ENCODE peak calls at places on chromosomes 11 and 22, in seven cellular contexts. V is K562, L is SK-N-SH, F is H1, K is HepG2, W is HCT116, C is GM12878. H is an unnamed sample.
A peak's percentile ranks its signal among the peaks of the same experiment; 100 is the strongest.

GRCh38 chr22:19890502-19891349 is 36.1 kb upstream of the GNB1L start:
- DNase-seq in K (no peak), C (no peak), L (peak; percentile 60), W (no peak), V (no peak), F (no peak), H (no peak)

GRCh38 chr22:33555814-33556522 is 364.3 kb downstream of the LARGE1 start:
- DNase-seq in C (no peak), V (no peak), L (no peak), K (no peak), W (no peak), F (no peak), H (no peak)

GRCh38 chr11:45655347-45655756 is 10.1 kb downstream of the CHST1 start:
- DNase-seq in K (peak; percentile 44), W (peak; percentile 53), C (no peak), V (peak; percentile 84), F (peak; percentile 75), L (peak; percentile 93), H (peak; percentile 75)

GRCh38 chr11:99260696-99261095 is 239.9 kb downstream of the CNTN5 start:
- DNase-seq in W (no peak), F (no peak), K (no peak), C (no peak), L (no peak), V (no peak), H (no peak)

GRCh38 chr22:49763696-49764095 is 64.0 kb downstream of the BRD1 start:
- DNase-seq in L (peak; percentile 25), W (no peak), C (no peak), F (no peak), K (no peak), V (no peak), H (no peak)

GRCh38 chr11:94134651-94135512 is 6.2 kb downstream of the PANX1 start:
- DNase-seq in F (no peak), L (no peak), W (no peak), C (no peak), K (no peak), V (no peak), H (no peak)

GRCh38 chr11:120108154-120108784 is 29.6 kb downstream of the TRIM29 start:
- DNase-seq in F (peak; percentile 46), K (peak; percentile 14), C (no peak), V (peak; percentile 91), L (peak; percentile 95), W (no peak), H (peak; percentile 73)

GRCh38 chr22:49238181-49239141 is 589.2 kb downstream of the BRD1 start:
- DNase-seq in V (no peak), C (no peak), L (no peak), K (no peak), W (no peak), F (no peak), H (no peak)

GRCh38 chr22:41028841-41029240 is 63.6 kb upstream of the EP300 start:
- DNase-seq in C (no peak), F (no peak), W (no peak), K (peak; percentile 64), L (no peak), V (no peak), H (no peak)

GRCh38 chr11:128628686-128629085 is 41.3 kb upstream of the ETS1 start:
- DNase-seq in V (no peak), W (no peak), C (no peak), K (no peak), L (no peak), F (no peak), H (no peak)

GRCh38 chr11:73705053-73705452 is 55.8 kb downstream of the RAB6A start:
- DNase-seq in V (no peak), L (no peak), W (no peak), K (no peak), C (no peak), F (no peak), H (no peak)

GRCh38 chr11:121163658-121164308 is 62.7 kb downstream of the TECTA start:
- DNase-seq in F (no peak), W (peak; percentile 0), C (peak; percentile 4), L (no peak), V (no peak), K (no peak), H (no peak)

GRCh38 chr11:128886401-128887119 is 4.6 kb upstream of the KCNJ5 start:
- DNase-seq in W (no peak), C (no peak), K (no peak), V (no peak), L (peak; percentile 62), F (no peak), H (peak; percentile 65)

GRCh38 chr11:102414559-102414958 is 38.0 kb downstream of the TMEM123 start:
- DNase-seq in K (no peak), W (no peak), V (no peak), F (no peak), L (no peak), C (no peak), H (no peak)

GRCh38 chr11:122232985-122233384 is 117.0 kb upstream of the BLID start:
- DNase-seq in F (no peak), K (no peak), W (no peak), C (no peak), V (no peak), L (no peak), H (no peak)

GRCh38 chr11:134599180-134599810 is 187.3 kb upstream of the B3GAT1 start:
- DNase-seq in W (no peak), F (no peak), L (no peak), V (peak; percentile 21), K (no peak), C (no peak), H (no peak)

GRCh38 chr11:47330002-47330911 is 22.2 kb downstream of the MYBPC3 start:
- DNase-seq in K (no peak), C (no peak), V (no peak), F (no peak), L (peak; percentile 33), W (no peak), H (no peak)

GRCh38 chr11:130121430-130121978 is 38.1 kb upstream of the ST14 start:
- DNase-seq in F (no peak), V (no peak), K (no peak), L (no peak), C (no peak), W (peak; percentile 29), H (no peak)

GRCh38 chr22:43833286-43834240 is 21.5 kb upstream of the EFCAB6 start:
- DNase-seq in L (no peak), K (no peak), V (no peak), W (no peak), F (no peak), C (no peak), H (no peak)

GRCh38 chr11:33687733-33688479 is 12.7 kb downstream of the C11orf91 start:
- DNase-seq in V (peak; percentile 40), W (peak; percentile 60), F (no peak), C (peak; percentile 33), K (peak; percentile 60), L (peak; percentile 71), H (peak; percentile 57)

GRCh38 chr11:46696212-46696558 is 4.2 kb downstream of the ARHGAP1 start:
- DNase-seq in K (no peak), V (no peak), C (no peak), W (no peak), F (no peak), L (no peak), H (no peak)

GRCh38 chr11:15828241-15828903 is 528.0 kb downstream of the SOX6 start:
- DNase-seq in V (no peak), L (no peak), C (no peak), F (no peak), K (no peak), W (no peak), H (no peak)

GRCh38 chr22:40712311-40712710 is 33.0 kb downstream of the MCHR1 start:
- DNase-seq in W (no peak), V (no peak), K (no peak), L (no peak), C (no peak), F (no peak), H (no peak)

GRCh38 chr11:104665631-104666030 is 232.6 kb downstream of the CASP12 start:
- DNase-seq in F (no peak), K (no peak), L (no peak), C (no peak), V (no peak), W (no peak), H (no peak)

DNA sequence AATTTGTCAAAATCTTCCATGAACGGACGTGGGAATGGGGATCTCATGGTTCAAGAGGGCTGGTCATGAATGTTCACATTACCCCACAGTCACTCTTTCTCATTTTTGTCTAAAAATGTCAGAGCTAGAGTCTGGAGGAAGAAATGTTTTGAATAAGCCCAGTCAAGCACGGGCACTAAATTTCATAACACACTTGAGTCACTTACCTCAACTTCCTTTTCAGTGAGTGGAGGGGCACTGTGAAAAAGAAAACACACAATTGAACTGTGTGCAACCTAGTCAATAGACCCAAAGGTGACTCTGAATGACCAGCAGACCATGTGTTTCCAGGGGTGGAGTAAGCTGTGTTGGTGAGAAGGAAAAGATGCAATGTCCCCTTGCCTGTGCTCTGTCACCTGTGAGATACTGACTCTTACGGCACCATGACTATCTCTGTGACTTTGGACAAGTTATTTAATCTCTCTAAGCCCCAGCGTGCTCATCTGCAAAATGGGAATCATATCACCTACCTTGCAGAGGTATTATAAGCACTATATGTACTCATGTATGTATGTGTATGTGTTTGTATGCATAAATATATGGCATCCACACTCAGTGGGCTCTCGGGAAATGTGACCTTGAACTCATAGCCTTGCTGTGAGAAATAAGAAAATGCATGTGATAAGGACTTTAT is 38.2 kb upstream of the LYVE1 start:
- DNase-seq in K (no peak), C (peak; percentile 16), W (no peak), V (no peak), L (no peak), F (no peak), H (no peak)
- TF ChIP-seq JUND in K (no peak), C (no peak), W (no peak), V (no peak), L (no peak), F (no peak), H (no peak)

DNA sequence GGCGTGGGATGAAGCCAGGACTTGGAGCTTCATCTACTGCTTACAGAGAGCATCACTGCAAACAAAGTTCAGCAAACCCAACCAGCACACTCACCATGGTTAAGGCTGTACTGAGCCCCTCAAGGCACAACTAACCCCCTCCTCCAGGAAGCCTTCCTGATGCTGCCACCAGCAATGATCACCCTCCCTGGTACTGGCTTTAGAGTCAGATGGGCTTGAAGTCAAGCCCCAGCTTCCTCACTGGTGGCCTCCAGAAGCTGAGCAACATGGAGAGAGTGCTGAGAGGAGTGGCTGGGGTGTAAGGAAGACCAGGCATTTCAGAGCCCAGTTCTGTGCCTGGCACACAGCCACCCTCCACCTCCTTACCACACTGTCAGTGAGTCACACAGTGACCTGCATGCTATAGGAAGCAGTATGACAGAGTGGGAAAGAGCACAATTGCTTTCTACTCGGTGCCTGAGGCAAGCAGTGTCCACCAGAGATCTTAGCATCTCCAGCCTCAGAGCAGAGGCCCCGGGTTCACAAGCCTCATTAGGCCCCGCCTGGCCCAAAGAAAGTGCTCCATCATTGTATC is 24.7 kb upstream of the BAIAP2L2 start:
- DNase-seq in L (no peak), W (peak; percentile 53), K (no peak), F (no peak), V (no peak), C (no peak), H (no peak)
- TF ChIP-seq JUND in L (no peak), W (no peak), K (no peak), F (no peak), V (no peak), C (no peak), H (no peak)

GRCh38 chr11:35305670-35306382 is 113.5 kb downstream of the SLC1A2 start:
- DNase-seq in C (no peak), V (peak; percentile 51), K (peak; percentile 12), W (peak; percentile 13), L (peak; percentile 63), F (peak; percentile 21), H (peak; percentile 86)
- TF ChIP-seq JUND in C (no peak), V (peak; percentile 27), K (no peak), W (no peak), L (no peak), F (no peak), H (no peak)

GRCh38 chr11:20355221-20356219 is 8.0 kb upstream of the HTATIP2 start:
- DNase-seq in W (peak; percentile 54), L (peak; percentile 56), F (no peak), C (no peak), K (peak; percentile 78), V (peak; percentile 59), H (peak; percentile 75)
- TF ChIP-seq JUND in W (no peak), L (no peak), F (no peak), C (no peak), K (no peak), V (no peak), H (no peak)

H was measured in T47D.